ENCODE peak calls at places on chromosome 16, in eight cellular contexts. D is Peyer's patch, G is stomach, L is heart left ventricle, K is endothelial cell of umbilical vein, X is breast epithelium, P is ovary, Y is spleen. S is an unnamed sample.
A peak's percentile ranks its signal among the peaks of the same experiment; 100 is the strongest.

GRCh38 chr16:20904507-20905079 is 4.0 kb downstream of the LYRM1 start:
- DNase-seq in Y (no peak), K (peak; percentile 97), X (no peak), G (peak; percentile 30), D (no peak), L (no peak), P (no peak), S (peak; percentile 21)

GRCh38 chr16:74748710-74749073 is 25.9 kb downstream of the FA2H start:
- DNase-seq in Y (peak; percentile 36), P (no peak), G (no peak), X (no peak), K (no peak), D (peak; percentile 26), L (no peak), S (no peak)

GRCh38 chr16:14121135-14121534 is 50.0 kb downstream of the MRTFB start:
- DNase-seq in K (no peak), X (no peak), P (no peak), L (no peak), D (no peak), G (no peak), Y (no peak), S (no peak)

GRCh38 chr16:57590654-57591085 is 37.8 kb upstream of the ADGRG1 start:
- DNase-seq in G (no peak), L (no peak), Y (no peak), P (no peak), K (peak; percentile 35), X (no peak), D (no peak), S (no peak)

GRCh38 chr16:85615014-85615851 is 2.1 kb downstream of the GSE1 start:
- DNase-seq in Y (peak; percentile 88), L (peak; percentile 64), K (no peak), X (peak; percentile 93), G (peak; percentile 91), D (peak; percentile 96), P (no peak), S (peak; percentile 80)

GRCh38 chr16:24270721-24271120 is 14.6 kb downstream of the CACNG3 start:
- DNase-seq in L (no peak), D (no peak), Y (no peak), X (no peak), G (no peak), K (no peak), P (no peak), S (no peak)

GRCh38 chr16:85209526-85210121 is 97.4 kb upstream of the CIBAR2 start:
- DNase-seq in Y (no peak), P (peak; percentile 62), G (no peak), L (peak; percentile 79), X (no peak), K (no peak), D (peak; percentile 47), S (no peak)

GRCh38 chr16:86353185-86353584 is 157.1 kb upstream of the FOXF1 start:
- DNase-seq in L (no peak), X (no peak), K (no peak), G (no peak), P (no peak), D (no peak), Y (no peak), S (no peak)

GRCh38 chr16:17526956-17527355 is 56.2 kb upstream of the XYLT1 start:
- DNase-seq in P (no peak), X (no peak), K (no peak), L (no peak), Y (no peak), D (no peak), G (no peak), S (no peak)

GRCh38 chr16:65342231-65342866 is 220.5 kb upstream of the CDH11 start:
- DNase-seq in G (no peak), P (no peak), K (no peak), Y (no peak), L (no peak), X (no peak), D (no peak), S (no peak)

GRCh38 chr16:28491080-28491969 is 549 bp downstream of the CLN3 start:
- DNase-seq in D (no peak), K (peak; percentile 33), P (peak; percentile 39), X (no peak), L (peak; percentile 56), G (no peak), Y (peak; percentile 90), S (peak; percentile 21)

GRCh38 chr16:84084570-84085270 is 32.0 kb downstream of the MBTPS1 start:
- DNase-seq in K (peak; percentile 66), X (peak; percentile 71), L (peak; percentile 71), Y (peak; percentile 84), G (peak; percentile 76), D (peak; percentile 69), P (peak; percentile 48), S (peak; percentile 74)

GRCh38 chr16:30948956-30949654 is at the start of gene ORAI3:
- DNase-seq in P (peak; percentile 80), K (peak; percentile 52), X (peak; percentile 76), L (peak; percentile 88), G (peak; percentile 77), Y (peak; percentile 97), D (peak; percentile 83), S (peak; percentile 81)

GRCh38 chr16:84810518-84811273 is 9.1 kb upstream of the CRISPLD2 start:
- DNase-seq in D (no peak), X (no peak), Y (no peak), P (no peak), G (no peak), K (no peak), L (peak; percentile 20), S (no peak)

GRCh38 chr16:55703003-55704001 is 47.5 kb downstream of the SLC6A2 start:
- DNase-seq in P (no peak), K (peak; percentile 66), X (no peak), G (no peak), D (no peak), Y (no peak), L (no peak), S (peak; percentile 50)

GRCh38 chr16:24986512-24987303 is 28.5 kb downstream of the ARHGAP17 start:
- DNase-seq in Y (no peak), P (peak; percentile 37), L (peak; percentile 77), K (peak; percentile 91), X (no peak), G (no peak), D (no peak), S (no peak)

GRCh38 chr16:3283525-3284447 is 495 bp downstream of the ZNF263 start:
- DNase-seq in G (no peak), K (peak; percentile 19), X (no peak), P (peak; percentile 24), D (no peak), L (no peak), Y (no peak), S (no peak)

GRCh38 chr16:9469512-9469911 is 378.1 kb downstream of the HAPSTR1 start:
- DNase-seq in L (no peak), G (no peak), P (no peak), K (no peak), D (no peak), Y (no peak), X (no peak), S (no peak)

GRCh38 chr16:84687715-84688114 is 12.1 kb upstream of the USP10 start:
- DNase-seq in P (no peak), X (no peak), K (peak; percentile 37), L (no peak), Y (no peak), D (no peak), G (no peak), S (no peak)

GRCh38 chr16:983044-984030 is 1.8 kb downstream of the SOX8 start:
- DNase-seq in X (no peak), L (no peak), G (no peak), K (no peak), D (no peak), Y (no peak), P (no peak), S (no peak)

GRCh38 chr16:23835390-23836077 is at the start of gene PRKCB:
- DNase-seq in G (peak; percentile 68), D (peak; percentile 91), L (peak; percentile 80), P (no peak), X (no peak), Y (peak; percentile 98), K (peak; percentile 32), S (peak; percentile 68)

GRCh38 chr16:81926036-81926435 is 85.2 kb downstream of the SDR42E1 start:
- DNase-seq in D (no peak), X (no peak), G (no peak), K (no peak), L (no peak), Y (no peak), P (no peak), S (no peak)
- TF ChIP-seq POLR2A in D (no peak), X (no peak), G (no peak), K (no peak), L (no peak), Y (no peak), P (no peak), S (no peak)

DNA sequence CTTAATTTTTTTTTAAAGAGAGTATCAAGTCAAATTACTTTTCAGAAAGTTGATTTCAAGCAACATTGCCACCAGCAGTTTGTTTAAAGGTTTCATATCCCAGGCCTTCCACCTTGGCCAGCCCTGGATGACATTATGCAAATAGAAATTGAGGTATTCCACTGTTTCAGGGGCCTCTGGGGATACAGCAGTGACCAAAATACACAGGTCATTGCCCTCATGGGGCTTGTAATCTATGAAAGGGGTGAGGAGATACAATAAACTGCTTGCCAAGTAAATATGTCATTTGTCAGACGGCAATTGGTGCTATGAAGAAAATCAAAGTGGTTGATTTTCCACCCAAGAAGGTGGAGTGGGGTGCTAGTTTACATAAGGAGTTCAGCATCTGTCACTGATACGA is 37.8 kb upstream of the TMC5 start:
- DNase-seq in L (no peak), Y (no peak), D (no peak), K (no peak), X (no peak), G (no peak), P (no peak), S (no peak)
- H3K9me3 ChIP-seq in L (no peaks in the 10 kb centered on the region), Y (no peaks in the 10 kb centered on the region), D (no peaks in the 10 kb centered on the region), K (no peaks in the 10 kb centered on the region), X (no peaks in the 10 kb centered on the region), G (no peaks in the 10 kb centered on the region), P (no peaks in the 10 kb centered on the region), S (no peaks in the 10 kb centered on the region)

GRCh38 chr16:69727916-69728270 is 1.5 kb upstream of the NQO1 start:
- DNase-seq in Y (peak; percentile 53), G (peak; percentile 85), L (peak; percentile 39), D (no peak), K (no peak), X (no peak), P (no peak), S (no peak)

GRCh38 chr16:69724414-69724873 is 1.9 kb downstream of the NQO1 start:
- DNase-seq in G (no peak), L (no peak), X (no peak), Y (peak; percentile 13), P (no peak), D (no peak), K (no peak), S (no peak)

GRCh38 chr16:69724981-69725479 is 1.3 kb downstream of the NQO1 start:
- DNase-seq in K (peak; percentile 18), P (no peak), L (no peak), Y (peak; percentile 9), X (no peak), G (no peak), D (no peak), S (no peak)

GRCh38 chr16:69726313-69727060 is at the start of gene NQO1:
- DNase-seq in D (peak; percentile 97), Y (peak; percentile 99), X (peak; percentile 97), K (peak; percentile 92), L (peak; percentile 94), G (peak; percentile 97), P (peak; percentile 87), S (peak; percentile 91)

GRCh38 chr16:69725480-69726312 is 664 bp downstream of the NQO1 start:
- DNase-seq in X (no peak), K (no peak), P (no peak), D (no peak), G (peak; percentile 25), L (no peak), Y (peak; percentile 35), S (no peak)
- H3K27ac ChIP-seq in X (peak overlapping the region; percentile 89), K (peak overlapping the region; percentile 68), P (peak overlapping the region; percentile 68), D (peak overlapping the region; percentile 79), G (peak overlapping the region; percentile 93), L (peak overlapping the region; percentile 82), Y (peak overlapping the region; percentile 81), S (peak overlapping the region; percentile 68)

GRCh38 chr16:2163211-2163881 is 7.8 kb downstream of the TRAF7 start:
- DNase-seq in K (no peak), L (no peak), D (peak; percentile 89), P (no peak), X (peak; percentile 73), G (peak; percentile 77), Y (no peak), S (peak; percentile 64)
- TF ChIP-seq POLR2A in K (no peak), L (no peak), D (no peak), P (no peak), X (no peak), G (no peak), Y (no peak), S (no peak)